ENCODE peak calls at places on chromosomes 1 and 21, in five cellular contexts. C, L, U, R and W are unnamed samples.

GRCh38 chr1:202198360-202198711 is 4.7 kb downstream of the LGR6 start:
- DNase-seq in L (no peak), U (no peak), C (no peak), R (no peak), W (no peak)

GRCh38 chr1:162304736-162305135 is 71.9 kb downstream of the SPATA46 start:
- DNase-seq in L (no peak), U (no peak), C (no peak), R (no peak), W (no peak)

GRCh38 chr1:196148367-196148970 is 459.8 kb downstream of the KCNT2 start:
- DNase-seq in C (no peak), R (no peak), U (peak), L (no peak), W (no peak)

GRCh38 chr1:25800538-25801377 is 765 bp downstream of the SELENON start:
- DNase-seq in R (no peak), U (no peak), C (no peak), L (peak), W (no peak)

GRCh38 chr1:153346067-153346723 is 2.4 kb downstream of the PGLYRP4 start:
- DNase-seq in L (peak), R (no peak), U (no peak), C (peak), W (no peak)

GRCh38 chr1:211731456-211732275 is 56.2 kb upstream of the NEK2 start:
- DNase-seq in U (no peak), L (peak), C (no peak), R (no peak), W (no peak)

GRCh38 chr1:164725401-164725800 is 166.4 kb downstream of the PBX1 start:
- DNase-seq in U (no peak), C (no peak), R (no peak), L (no peak), W (no peak)

GRCh38 chr1:10820422-10820821 is 24.0 kb upstream of the CASZ1 start:
- DNase-seq in R (no peak), U (no peak), L (no peak), C (no peak), W (no peak)

GRCh38 chr1:84382127-84382526 is 16.2 kb upstream of the DNASE2B start:
- DNase-seq in C (no peak), R (no peak), L (no peak), U (no peak), W (no peak)

GRCh38 chr1:109980324-109981127 is 4.0 kb upstream of the AHCYL1 start:
- DNase-seq in L (peak), R (peak), C (no peak), U (peak), W (no peak)

GRCh38 chr1:52356818-52357355 is 9.1 kb downstream of the CC2D1B start:
- DNase-seq in L (no peak), U (no peak), R (no peak), C (no peak), W (no peak)

GRCh38 chr1:25033828-25034451 is 103.9 kb upstream of the RUNX3 start:
- DNase-seq in L (no peak), C (peak), U (no peak), R (peak), W (no peak)

GRCh38 chr1:40034869-40035268 is 5.7 kb upstream of the CAP1 start:
- DNase-seq in R (no peak), L (no peak), U (no peak), C (no peak), W (no peak)

GRCh38 chr1:61227857-61228557 is 145.6 kb downstream of the NFIA start:
- DNase-seq in C (no peak), R (no peak), U (no peak), L (no peak), W (no peak)

GRCh38 chr1:113694910-113695309 is 64.4 kb downstream of the PHTF1 start:
- DNase-seq in C (no peak), U (no peak), L (no peak), R (no peak), W (no peak)

GRCh38 chr1:201511925-201512539 is 5.1 kb upstream of the CSRP1 start:
- DNase-seq in U (peak), L (peak), C (peak), R (peak), W (no peak)

GRCh38 chr1:82775402-82776000 is 974.8 kb downstream of the ADGRL2 start:
- DNase-seq in L (peak), U (peak), C (no peak), R (no peak), W (no peak)

DNA sequence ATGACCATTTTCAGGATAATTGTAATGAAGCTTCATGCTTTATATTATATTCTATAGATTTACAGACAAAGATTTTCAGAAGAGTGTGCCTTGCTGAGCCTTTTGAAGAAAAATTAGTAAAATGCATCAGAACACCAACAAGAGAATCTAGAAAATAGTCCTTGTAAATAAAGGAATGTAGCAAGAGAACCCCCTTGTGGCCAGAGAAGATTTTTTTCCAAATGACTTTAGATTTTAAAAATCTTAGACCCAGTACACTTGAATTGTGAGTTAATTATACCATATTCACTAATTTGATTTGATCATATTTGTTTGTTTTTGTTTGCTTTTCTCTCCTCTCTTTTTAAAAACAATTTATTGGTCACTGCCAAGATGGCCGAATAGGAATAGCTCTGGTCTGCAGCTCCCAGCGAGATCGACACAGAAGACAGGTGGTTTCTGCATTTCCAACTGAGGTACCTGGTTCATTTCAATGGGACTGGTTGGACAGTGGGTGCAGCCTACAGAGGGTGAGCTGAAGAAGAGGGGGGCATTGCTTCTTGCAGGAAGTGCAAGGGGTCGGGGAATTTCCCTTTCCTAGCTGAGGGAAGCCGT is 12.8 kb upstream of the IFI44L start:
- DNase-seq in R (no peak), L (no peak), U (no peak), C (no peak), W (no peak)
- TF ChIP-seq CTCF in R (peak), L (peak), U (no peak), C (no peak), W (peak)

GRCh38 chr21:45056505-45056904 is 17.9 kb upstream of the ADARB1 start:
- DNase-seq in L (no peak), C (no peak), R (no peak), U (no peak), W (no peak)

GRCh38 chr21:45056917-45057560 is 17.3 kb upstream of the ADARB1 start:
- DNase-seq in C (no peak), L (no peak), U (no peak), R (no peak), W (no peak)

GRCh38 chr21:45054927-45055612 is 19.3 kb upstream of the ADARB1 start:
- DNase-seq in U (no peak), C (no peak), R (no peak), L (no peak), W (no peak)

GRCh38 chr21:45054162-45054926 is 20.0 kb upstream of the ADARB1 start:
- DNase-seq in C (no peak), U (no peak), L (no peak), R (no peak), W (no peak)

GRCh38 chr21:45055861-45056260 is 18.5 kb upstream of the ADARB1 start:
- DNase-seq in C (no peak), L (no peak), U (no peak), R (no peak), W (no peak)
- H3K4me3 ChIP-seq in C (no peak), L (no peak), U (no peak), R (no peak), W (no peak)

DNA sequence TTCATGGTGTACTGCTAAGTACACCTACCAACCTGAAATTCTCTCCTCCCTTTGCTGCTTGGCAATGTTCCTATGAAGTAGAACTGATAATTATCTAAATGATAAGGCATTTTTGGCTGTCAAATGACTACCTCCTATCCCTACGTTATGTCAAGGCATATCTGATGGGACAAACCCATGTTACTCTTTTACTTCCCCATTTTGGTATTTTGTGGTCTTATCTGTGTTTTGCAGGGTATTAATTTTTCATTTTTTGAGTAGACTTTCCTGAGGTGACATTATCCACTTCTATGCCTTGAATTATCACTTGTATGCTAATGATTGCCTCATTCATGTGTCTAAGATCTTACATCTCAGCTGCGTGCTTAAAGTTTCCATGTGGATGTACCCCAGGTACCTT is 499.6 kb upstream of the B3GALT2 start:
- DNase-seq in R (no peak), C (no peak), U (no peak), L (no peak), W (no peak)
- TF ChIP-seq CTCF in R (no peak), C (no peak), U (no peak), L (no peak), W (no peak)

GRCh38 chr1:37620707-37621106 is 14.0 kb downstream of the RSPO1 start:
- DNase-seq in R (no peak), C (no peak), L (no peak), U (no peak), W (no peak)

GRCh38 chr1:37616330-37616729 is 18.4 kb downstream of the RSPO1 start:
- DNase-seq in C (no peak), U (no peak), L (no peak), R (no peak), W (no peak)

GRCh38 chr1:37622131-37622530 is 12.6 kb downstream of the RSPO1 start:
- DNase-seq in R (no peak), U (no peak), C (no peak), L (peak), W (no peak)

DNA sequence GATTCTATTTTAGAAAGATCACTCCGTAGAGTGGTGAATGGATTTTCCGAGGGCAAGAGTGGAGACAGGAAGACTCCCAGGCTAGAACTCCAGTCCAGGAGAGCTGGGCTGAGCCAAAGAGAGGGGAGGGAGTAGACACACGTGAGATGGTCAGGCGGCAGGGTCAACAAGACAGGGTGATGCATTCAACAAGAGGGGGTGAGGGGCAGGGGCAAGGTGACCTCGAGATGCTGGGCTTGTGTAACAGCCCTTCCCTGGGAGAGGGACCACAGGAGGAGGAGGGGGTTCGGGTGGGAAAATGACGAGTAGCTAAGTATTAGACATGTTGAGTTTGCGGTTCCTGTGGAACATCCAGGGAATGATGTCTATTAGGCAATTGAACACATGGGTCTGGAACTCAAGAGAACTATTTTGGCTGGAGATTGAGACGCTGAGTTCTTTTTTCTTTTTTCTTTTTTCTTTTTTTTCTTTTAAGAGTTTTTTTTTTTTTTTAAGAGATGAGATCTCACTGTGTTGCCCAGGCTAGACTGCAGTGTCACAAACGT is 13.3 kb downstream of the RSPO1 start:
- DNase-seq in U (no peak), C (no peak), R (no peak), L (no peak), W (no peak)
- H3K4me3 ChIP-seq in U (no peak), C (no peak), R (no peak), L (no peak), W (no peak)

DNA sequence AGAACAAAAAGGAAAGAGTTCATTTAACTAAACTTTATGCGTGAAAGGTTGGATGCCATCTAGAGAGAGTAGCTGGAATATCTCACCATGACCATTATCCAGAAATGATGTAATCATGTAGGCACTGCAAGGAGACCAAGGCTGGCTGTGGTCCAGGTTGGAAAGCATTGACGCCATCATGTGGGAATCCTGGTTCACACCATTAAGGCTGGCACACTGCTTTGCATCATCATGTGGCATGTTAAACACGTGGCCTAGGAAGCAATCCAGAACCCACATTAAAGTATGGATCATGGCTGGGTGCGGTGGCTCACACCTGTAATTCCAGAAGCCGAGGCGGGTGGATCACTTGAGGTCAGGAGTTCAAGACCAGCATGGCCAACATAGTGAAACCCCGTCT is 4.3 kb downstream of the ADAMTS1 start:
- DNase-seq in C (no peak), L (no peak), R (no peak), U (no peak), W (no peak)
- TF ChIP-seq CTCF in C (no peak), L (no peak), R (no peak), U (no peak), W (no peak)

GRCh38 chr21:45987121-45987711 is 5.6 kb downstream of the COL6A1 start:
- DNase-seq in U (no peak), C (peak), R (no peak), L (no peak), W (no peak)

GRCh38 chr21:45984584-45985095 is 3.1 kb downstream of the COL6A1 start:
- DNase-seq in L (no peak), U (no peak), R (no peak), C (no peak), W (no peak)

GRCh38 chr21:45985471-45986315 is 4.1 kb downstream of the COL6A1 start:
- DNase-seq in C (peak), R (no peak), U (no peak), L (no peak), W (no peak)

GRCh38 chr21:45988366-45989347 is 7.1 kb downstream of the COL6A1 start:
- DNase-seq in R (no peak), C (peak), U (no peak), L (no peak), W (no peak)

GRCh38 chr21:45986316-45987051 is 4.9 kb downstream of the COL6A1 start:
- DNase-seq in L (no peak), R (no peak), C (peak), U (no peak), W (no peak)
- H3K4me3 ChIP-seq in L (no peak), R (no peak), C (no peak), U (no peak), W (no peak)

GRCh38 chr1:182716740-182717720 is 32.6 kb upstream of the RGS8 start:
- DNase-seq in C (no peak), U (no peak), R (no peak), L (no peak), W (no peak)

GRCh38 chr1:182721525-182721924 is 37.1 kb upstream of the RGS8 start:
- DNase-seq in U (no peak), L (no peak), R (no peak), C (no peak), W (no peak)

GRCh38 chr1:182723195-182723594 is 38.8 kb upstream of the RGS8 start:
- DNase-seq in C (no peak), R (no peak), U (no peak), L (no peak), W (no peak)

GRCh38 chr1:182718311-182718710 is 33.9 kb upstream of the RGS8 start:
- DNase-seq in R (no peak), C (no peak), U (no peak), L (no peak), W (no peak)

DNA sequence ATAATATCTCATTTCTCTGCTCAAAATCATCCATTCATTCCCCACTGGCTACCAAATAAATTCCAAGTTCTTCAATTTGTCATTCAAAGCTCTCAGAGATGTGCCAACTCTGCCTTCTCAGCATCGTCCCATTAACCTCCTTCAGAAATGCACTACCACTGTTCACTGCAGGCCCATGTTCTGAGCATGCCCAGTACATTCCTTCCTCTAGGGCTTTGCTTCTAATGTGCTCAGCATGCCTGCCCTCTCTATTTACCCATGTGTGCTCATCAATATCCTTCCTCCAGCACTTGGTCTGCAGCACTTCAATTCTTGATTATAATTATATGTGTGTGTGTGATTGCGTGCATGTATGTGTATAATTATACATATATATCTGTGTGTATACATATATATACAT is 36.1 kb upstream of the RGS8 start:
- DNase-seq in L (peak), U (no peak), C (no peak), R (no peak), W (no peak)
- TF ChIP-seq CTCF in L (peak), U (no peak), C (no peak), R (no peak), W (peak)